ENCODE peak calls at places on chromosomes 4 and X, in eight cellular contexts. One of them, this sample, is unnamed.

GRCh38 chr4:170134821-170135220 is 45.1 kb upstream of the AADAT start:
- DNase-seq in CD8-positive, alpha-beta T cell: no peak
- DNase-seq in iPS DF 19.7: no peak
- DNase-seq in CD8-positive, alpha-beta memory T cell: no peak
- DNase-seq in stimulated activated CD4-positive, alpha-beta T cell treated with anti-CD3 and anti-CD28 coated beads, Interleukin-15, amount 100 ng/mL, for 1 hour: no peak
- DNase-seq in activated CD4-positive, CD25-positive, alpha-beta regulatory T cell: no peak
- DNase-seq in activated naive CD4-positive, alpha-beta T cell treated with Interleukin-2 at 50 U/mL for 16 hours: no peak
- DNase-seq in GM12892: no peak
- DNase-seq in this sample: no peak

GRCh38 chr4:56311299-56311975 is 75.9 kb downstream of the AASDH start:
- DNase-seq in activated CD4-positive, CD25-positive, alpha-beta regulatory T cell: no peak
- DNase-seq in CD8-positive, alpha-beta memory T cell: no peak
- DNase-seq in activated naive CD4-positive, alpha-beta T cell treated with Interleukin-2 at 50 U/mL for 16 hours: no peak
- DNase-seq in CD8-positive, alpha-beta T cell: no peak
- DNase-seq in stimulated activated CD4-positive, alpha-beta T cell treated with anti-CD3 and anti-CD28 coated beads, Interleukin-15, amount 100 ng/mL, for 1 hour: no peak
- DNase-seq in GM12892: no peak
- DNase-seq in iPS DF 19.7: no peak
- DNase-seq in this sample: no peak

GRCh38 chrX:77785400-77785745 is 643 bp downstream of the ATRX start:
- DNase-seq in activated CD4-positive, CD25-positive, alpha-beta regulatory T cell: no peak
- DNase-seq in stimulated activated CD4-positive, alpha-beta T cell treated with anti-CD3 and anti-CD28 coated beads, Interleukin-15, amount 100 ng/mL, for 1 hour: no peak
- DNase-seq in activated naive CD4-positive, alpha-beta T cell treated with Interleukin-2 at 50 U/mL for 16 hours: no peak
- DNase-seq in iPS DF 19.7: no peak
- DNase-seq in GM12892: no peak
- DNase-seq in CD8-positive, alpha-beta T cell: no peak
- DNase-seq in CD8-positive, alpha-beta memory T cell: no peak
- DNase-seq in this sample: no peak

GRCh38 chrX:118872102-118872566 is 48.5 kb downstream of the ZCCHC12 start:
- DNase-seq in GM12892: no peak
- DNase-seq in activated naive CD4-positive, alpha-beta T cell treated with Interleukin-2 at 50 U/mL for 16 hours: no peak
- DNase-seq in iPS DF 19.7: no peak
- DNase-seq in stimulated activated CD4-positive, alpha-beta T cell treated with anti-CD3 and anti-CD28 coated beads, Interleukin-15, amount 100 ng/mL, for 1 hour: no peak
- DNase-seq in activated CD4-positive, CD25-positive, alpha-beta regulatory T cell: no peak
- DNase-seq in CD8-positive, alpha-beta T cell: no peak
- DNase-seq in CD8-positive, alpha-beta memory T cell: no peak
- DNase-seq in this sample: no peak

GRCh38 chr4:86050516-86050915 is 309.3 kb downstream of the MAPK10 start:
- DNase-seq in activated naive CD4-positive, alpha-beta T cell treated with Interleukin-2 at 50 U/mL for 16 hours: no peak
- DNase-seq in GM12892: no peak
- DNase-seq in CD8-positive, alpha-beta memory T cell: no peak
- DNase-seq in stimulated activated CD4-positive, alpha-beta T cell treated with anti-CD3 and anti-CD28 coated beads, Interleukin-15, amount 100 ng/mL, for 1 hour: no peak
- DNase-seq in CD8-positive, alpha-beta T cell: no peak
- DNase-seq in activated CD4-positive, CD25-positive, alpha-beta regulatory T cell: no peak
- DNase-seq in iPS DF 19.7: no peak
- DNase-seq in this sample: no peak

GRCh38 chr4:80078361-80079092 is 5.5 kb upstream of the ANTXR2 start:
- DNase-seq in activated naive CD4-positive, alpha-beta T cell treated with Interleukin-2 at 50 U/mL for 16 hours: no peak
- DNase-seq in CD8-positive, alpha-beta T cell: no peak
- DNase-seq in iPS DF 19.7: no peak
- DNase-seq in activated CD4-positive, CD25-positive, alpha-beta regulatory T cell: no peak
- DNase-seq in CD8-positive, alpha-beta memory T cell: no peak
- DNase-seq in GM12892: no peak
- DNase-seq in stimulated activated CD4-positive, alpha-beta T cell treated with anti-CD3 and anti-CD28 coated beads, Interleukin-15, amount 100 ng/mL, for 1 hour: no peak
- DNase-seq in this sample: no peak

GRCh38 chr4:25857403-25857802 is 5.4 kb downstream of the SEL1L3 start:
- DNase-seq in CD8-positive, alpha-beta memory T cell: no peak
- DNase-seq in activated CD4-positive, CD25-positive, alpha-beta regulatory T cell: no peak
- DNase-seq in iPS DF 19.7: no peak
- DNase-seq in CD8-positive, alpha-beta T cell: no peak
- DNase-seq in GM12892: no peak
- DNase-seq in activated naive CD4-positive, alpha-beta T cell treated with Interleukin-2 at 50 U/mL for 16 hours: no peak
- DNase-seq in stimulated activated CD4-positive, alpha-beta T cell treated with anti-CD3 and anti-CD28 coated beads, Interleukin-15, amount 100 ng/mL, for 1 hour: no peak
- DNase-seq in this sample: no peak

GRCh38 chr4:48342559-48342878 is 1.2 kb downstream of the SLAIN2 start:
- DNase-seq in activated CD4-positive, CD25-positive, alpha-beta regulatory T cell: no peak
- DNase-seq in CD8-positive, alpha-beta memory T cell: peak; percentile 6
- DNase-seq in stimulated activated CD4-positive, alpha-beta T cell treated with anti-CD3 and anti-CD28 coated beads, Interleukin-15, amount 100 ng/mL, for 1 hour: no peak
- DNase-seq in activated naive CD4-positive, alpha-beta T cell treated with Interleukin-2 at 50 U/mL for 16 hours: no peak
- DNase-seq in iPS DF 19.7: no peak
- DNase-seq in GM12892: no peak
- DNase-seq in CD8-positive, alpha-beta T cell: no peak
- DNase-seq in this sample: no peak

GRCh38 chr4:33111106-33111505 is 2390.9 kb downstream of the PCDH7 start:
- DNase-seq in activated naive CD4-positive, alpha-beta T cell treated with Interleukin-2 at 50 U/mL for 16 hours: no peak
- DNase-seq in GM12892: no peak
- DNase-seq in activated CD4-positive, CD25-positive, alpha-beta regulatory T cell: no peak
- DNase-seq in CD8-positive, alpha-beta memory T cell: no peak
- DNase-seq in stimulated activated CD4-positive, alpha-beta T cell treated with anti-CD3 and anti-CD28 coated beads, Interleukin-15, amount 100 ng/mL, for 1 hour: no peak
- DNase-seq in iPS DF 19.7: no peak
- DNase-seq in CD8-positive, alpha-beta T cell: no peak
- DNase-seq in this sample: no peak

GRCh38 chr4:38800956-38801450 is 3.6 kb downstream of the TLR1 start:
- DNase-seq in iPS DF 19.7: no peak
- DNase-seq in CD8-positive, alpha-beta memory T cell: no peak
- DNase-seq in GM12892: no peak
- DNase-seq in stimulated activated CD4-positive, alpha-beta T cell treated with anti-CD3 and anti-CD28 coated beads, Interleukin-15, amount 100 ng/mL, for 1 hour: no peak
- DNase-seq in CD8-positive, alpha-beta T cell: no peak
- DNase-seq in activated CD4-positive, CD25-positive, alpha-beta regulatory T cell: no peak
- DNase-seq in activated naive CD4-positive, alpha-beta T cell treated with Interleukin-2 at 50 U/mL for 16 hours: no peak
- DNase-seq in this sample: no peak

GRCh38 chr4:858831-859451 is 33.0 kb upstream of the CPLX1 start:
- DNase-seq in activated naive CD4-positive, alpha-beta T cell treated with Interleukin-2 at 50 U/mL for 16 hours: no peak
- DNase-seq in stimulated activated CD4-positive, alpha-beta T cell treated with anti-CD3 and anti-CD28 coated beads, Interleukin-15, amount 100 ng/mL, for 1 hour: no peak
- DNase-seq in CD8-positive, alpha-beta memory T cell: no peak
- DNase-seq in CD8-positive, alpha-beta T cell: no peak
- DNase-seq in iPS DF 19.7: no peak
- DNase-seq in GM12892: no peak
- DNase-seq in activated CD4-positive, CD25-positive, alpha-beta regulatory T cell: no peak
- DNase-seq in this sample: no peak

GRCh38 chrX:46837543-46838481 is 969 bp downstream of the RP2 start:
- DNase-seq in CD8-positive, alpha-beta T cell: no peak
- DNase-seq in activated CD4-positive, CD25-positive, alpha-beta regulatory T cell: no peak
- DNase-seq in stimulated activated CD4-positive, alpha-beta T cell treated with anti-CD3 and anti-CD28 coated beads, Interleukin-15, amount 100 ng/mL, for 1 hour: no peak
- DNase-seq in iPS DF 19.7: no peak
- DNase-seq in activated naive CD4-positive, alpha-beta T cell treated with Interleukin-2 at 50 U/mL for 16 hours: no peak
- DNase-seq in CD8-positive, alpha-beta memory T cell: no peak
- DNase-seq in GM12892: no peak
- DNase-seq in this sample: no peak

GRCh38 chrX:39063037-39063436 is 261.8 kb downstream of the MID1IP1 start:
- DNase-seq in stimulated activated CD4-positive, alpha-beta T cell treated with anti-CD3 and anti-CD28 coated beads, Interleukin-15, amount 100 ng/mL, for 1 hour: no peak
- DNase-seq in activated naive CD4-positive, alpha-beta T cell treated with Interleukin-2 at 50 U/mL for 16 hours: no peak
- DNase-seq in iPS DF 19.7: no peak
- DNase-seq in CD8-positive, alpha-beta T cell: no peak
- DNase-seq in activated CD4-positive, CD25-positive, alpha-beta regulatory T cell: no peak
- DNase-seq in GM12892: no peak
- DNase-seq in CD8-positive, alpha-beta memory T cell: no peak
- DNase-seq in this sample: peak; percentile 45

This sample was measured in COR-L47.